ENCODE peak calls at places on chromosome X, in four cellular contexts. One of them, this sample, is unnamed.

GRCh38 chrX:125378205-125378604 is 58.5 kb downstream of the TEX13C start:
- DNase-seq in SK-N-SH: no peak
- DNase-seq in K562: no peak
- DNase-seq in GM12878: no peak
- DNase-seq in this sample: no peak

GRCh38 chrX:152343306-152343705 is 107.8 kb downstream of the GABRA3 start:
- DNase-seq in SK-N-SH: no peak
- DNase-seq in GM12878: no peak
- DNase-seq in K562: peak; percentile 4
- DNase-seq in this sample: no peak

GRCh38 chrX:73877687-73878086 is 314.7 kb downstream of the CHIC1 start:
- DNase-seq in K562: no peak
- DNase-seq in SK-N-SH: no peak
- DNase-seq in GM12878: no peak
- DNase-seq in this sample: no peak

GRCh38 chrX:39846460-39846859 is 251.3 kb downstream of the BCOR start:
- DNase-seq in GM12878: no peak
- DNase-seq in SK-N-SH: no peak
- DNase-seq in K562: no peak
- DNase-seq in this sample: no peak

GRCh38 chrX:119041175-119041574 is 31.6 kb upstream of the CT47C1 start:
- DNase-seq in GM12878: no peak
- DNase-seq in K562: peak; percentile 35
- DNase-seq in SK-N-SH: no peak
- DNase-seq in this sample: no peak

GRCh38 chrX:79415056-79415455 is 47.9 kb upstream of the ITM2A start:
- DNase-seq in SK-N-SH: no peak
- DNase-seq in GM12878: no peak
- DNase-seq in K562: no peak
- DNase-seq in this sample: no peak

GRCh38 chrX:140697618-140698017 is 11.9 kb upstream of the LINC00632 start:
- DNase-seq in SK-N-SH: no peak
- DNase-seq in GM12878: no peak
- DNase-seq in K562: no peak
- DNase-seq in this sample: no peak

GRCh38 chrX:13893826-13894225 is 76.9 kb upstream of the GPM6B start:
- DNase-seq in K562: no peak
- DNase-seq in SK-N-SH: no peak
- DNase-seq in GM12878: no peak
- DNase-seq in this sample: no peak

GRCh38 chrX:32877592-32877991 is 333.8 kb downstream of the DMD start:
- DNase-seq in K562: no peak
- DNase-seq in SK-N-SH: no peak
- DNase-seq in GM12878: no peak
- DNase-seq in this sample: no peak

GRCh38 chrX:132199941-132200340 is 19.3 kb downstream of the RAP2C start:
- DNase-seq in K562: no peak
- DNase-seq in GM12878: no peak
- DNase-seq in SK-N-SH: no peak
- DNase-seq in this sample: no peak

GRCh38 chrX:84710611-84711010 is 208.4 kb upstream of the HDX start:
- DNase-seq in SK-N-SH: no peak
- DNase-seq in GM12878: no peak
- DNase-seq in K562: no peak
- DNase-seq in this sample: no peak

GRCh38 chrX:47351706-47352105 is 18.7 kb upstream of the ZNF157 start:
- DNase-seq in GM12878: no peak
- DNase-seq in K562: no peak
- DNase-seq in SK-N-SH: no peak
- DNase-seq in this sample: no peak

GRCh38 chrX:105876658-105877057 is 54.3 kb downstream of the NRK start:
- DNase-seq in SK-N-SH: no peak
- DNase-seq in K562: no peak
- DNase-seq in GM12878: no peak
- DNase-seq in this sample: no peak

GRCh38 chrX:133923548-133923947 is 61.8 kb downstream of the GPC3 start:
- DNase-seq in GM12878: no peak
- DNase-seq in SK-N-SH: peak; percentile 15
- DNase-seq in K562: no peak
- DNase-seq in this sample: no peak

GRCh38 chrX:103726477-103726876 is 15.8 kb downstream of the TMEM31 start:
- DNase-seq in SK-N-SH: no peak
- DNase-seq in GM12878: no peak
- DNase-seq in K562: no peak
- DNase-seq in this sample: no peak

GRCh38 chrX:51336584-51336983 is 4.0 kb downstream of the NUDT10 start:
- DNase-seq in GM12878: no peak
- DNase-seq in SK-N-SH: peak; percentile 63
- DNase-seq in K562: peak; percentile 27
- DNase-seq in this sample: peak; percentile 10

GRCh38 chrX:137031039-137031438 is 2.8 kb downstream of the GPR101 start:
- DNase-seq in GM12878: no peak
- DNase-seq in SK-N-SH: no peak
- DNase-seq in K562: no peak
- DNase-seq in this sample: no peak

GRCh38 chrX:110004210-110004609 is 1.3 kb downstream of the TMEM164 start:
- DNase-seq in SK-N-SH: no peak
- DNase-seq in GM12878: no peak
- DNase-seq in K562: no peak
- DNase-seq in this sample: peak; percentile 14

GRCh38 chrX:46228389-46228788 is 316.8 kb downstream of the ZNF674 start:
- DNase-seq in K562: no peak
- DNase-seq in GM12878: no peak
- DNase-seq in SK-N-SH: no peak
- DNase-seq in this sample: no peak

GRCh38 chrX:17214962-17215361 is 160.0 kb upstream of the NHS start:
- DNase-seq in SK-N-SH: no peak
- DNase-seq in GM12878: no peak
- DNase-seq in K562: no peak
- DNase-seq in this sample: no peak

GRCh38 chrX:119755981-119756533 is 2.3 kb upstream of the SOWAHD start:
- DNase-seq in K562: no peak
- DNase-seq in GM12878: peak; percentile 85
- DNase-seq in SK-N-SH: no peak
- DNase-seq in this sample: no peak

GRCh38 chrX:110412971-110413726 is 54.5 kb downstream of the RTL9 start:
- DNase-seq in GM12878: no peak
- DNase-seq in K562: peak; percentile 83
- DNase-seq in SK-N-SH: peak; percentile 74
- DNase-seq in this sample: peak; percentile 73

GRCh38 chrX:31606796-31607195 is 535.0 kb upstream of the FTHL17 start:
- DNase-seq in SK-N-SH: no peak
- DNase-seq in K562: no peak
- DNase-seq in GM12878: no peak
- DNase-seq in this sample: no peak

GRCh38 chrX:101136235-101136634 is 38.2 kb downstream of the CENPI start:
- DNase-seq in GM12878: no peak
- DNase-seq in K562: no peak
- DNase-seq in SK-N-SH: no peak
- DNase-seq in this sample: no peak

GRCh38 chrX:119218198-119218597 is 17.9 kb upstream of the PGRMC1 start:
- DNase-seq in GM12878: no peak
- DNase-seq in K562: no peak
- DNase-seq in SK-N-SH: peak; percentile 38
- DNase-seq in this sample: no peak

GRCh38 chrX:45233541-45233940 is 32.9 kb upstream of the DIPK2B start:
- DNase-seq in SK-N-SH: no peak
- DNase-seq in K562: no peak
- DNase-seq in GM12878: no peak
- DNase-seq in this sample: no peak

GRCh38 chrX:25014366-25014838 is 1.4 kb downstream of the ARX start:
- DNase-seq in K562: no peak
- DNase-seq in SK-N-SH: no peak
- DNase-seq in GM12878: no peak
- DNase-seq in this sample: no peak

GRCh38 chrX:14398725-14399124 is 130.6 kb upstream of the GLRA2 start:
- DNase-seq in SK-N-SH: no peak
- DNase-seq in K562: no peak
- DNase-seq in GM12878: no peak
- DNase-seq in this sample: no peak

GRCh38 chrX:42714981-42715688 is 62.8 kb downstream of the PPP1R2C start:
- DNase-seq in K562: no peak
- DNase-seq in SK-N-SH: peak; percentile 25
- DNase-seq in GM12878: no peak
- DNase-seq in this sample: peak; percentile 58

GRCh38 chrX:108199691-108200090 is 108.1 kb downstream of the ATG4A start:
- DNase-seq in SK-N-SH: peak; percentile 23
- DNase-seq in GM12878: no peak
- DNase-seq in K562: peak; percentile 17
- DNase-seq in this sample: peak; percentile 18

GRCh38 chrX:106950381-106950780 is 30.2 kb downstream of the CLDN2 start:
- DNase-seq in SK-N-SH: no peak
- DNase-seq in K562: no peak
- DNase-seq in GM12878: no peak
- DNase-seq in this sample: no peak

GRCh38 chrX:41300758-41301437 is 33.1 kb upstream of the DDX3X start:
- DNase-seq in GM12878: no peak
- DNase-seq in K562: no peak
- DNase-seq in SK-N-SH: no peak
- DNase-seq in this sample: no peak

GRCh38 chrX:30313322-30313721 is 4.1 kb upstream of the NR0B1 start:
- DNase-seq in GM12878: no peak
- DNase-seq in SK-N-SH: no peak
- DNase-seq in K562: no peak
- DNase-seq in this sample: no peak

DNA sequence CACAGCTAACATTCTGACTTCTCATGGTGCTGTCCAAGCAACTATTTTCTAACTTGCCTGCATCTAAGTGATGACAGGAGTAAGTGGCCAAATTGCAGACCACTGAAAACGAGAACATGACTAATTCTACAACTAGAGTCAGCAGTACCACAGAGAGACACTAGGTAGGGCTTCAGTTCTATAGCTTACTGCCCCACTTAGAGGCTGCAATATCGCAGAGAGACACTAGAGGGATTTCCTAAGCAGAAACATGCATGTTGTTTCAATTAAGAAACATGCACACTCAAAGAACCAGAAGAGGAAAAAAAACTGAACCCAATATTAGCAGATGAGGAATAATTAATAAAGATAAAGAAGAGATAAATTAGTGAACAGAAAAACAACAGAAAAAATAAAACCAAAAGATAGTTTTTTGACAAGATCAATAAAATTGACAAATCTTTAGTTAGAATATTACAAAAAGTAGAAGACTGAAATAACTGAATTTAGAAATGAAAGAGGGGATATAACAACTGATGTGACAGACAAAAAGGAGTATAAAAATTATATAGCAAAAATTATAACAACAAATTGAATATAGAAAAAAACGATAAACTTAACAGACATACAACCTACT is 100.8 kb downstream of the SPIN4 start:
- DNase-seq in K562: peak; percentile 19
- DNase-seq in SK-N-SH: peak; percentile 42
- DNase-seq in GM12878: peak; percentile 60
- DNase-seq in this sample: peak; percentile 25
- TF ChIP-seq USF1 in K562: no peak
- TF ChIP-seq USF1 in SK-N-SH: no peak
- TF ChIP-seq USF1 in GM12878: no peak
- TF ChIP-seq USF1 in this sample: no peak

GRCh38 chrX:7552758-7553157 is 290.2 kb upstream of the VCX start:
- DNase-seq in SK-N-SH: no peak
- DNase-seq in GM12878: no peak
- DNase-seq in K562: no peak
- DNase-seq in this sample: no peak
- TF ChIP-seq USF1 in SK-N-SH: no peak
- TF ChIP-seq USF1 in GM12878: no peak
- TF ChIP-seq USF1 in K562: no peak
- TF ChIP-seq USF1 in this sample: no peak

DNA sequence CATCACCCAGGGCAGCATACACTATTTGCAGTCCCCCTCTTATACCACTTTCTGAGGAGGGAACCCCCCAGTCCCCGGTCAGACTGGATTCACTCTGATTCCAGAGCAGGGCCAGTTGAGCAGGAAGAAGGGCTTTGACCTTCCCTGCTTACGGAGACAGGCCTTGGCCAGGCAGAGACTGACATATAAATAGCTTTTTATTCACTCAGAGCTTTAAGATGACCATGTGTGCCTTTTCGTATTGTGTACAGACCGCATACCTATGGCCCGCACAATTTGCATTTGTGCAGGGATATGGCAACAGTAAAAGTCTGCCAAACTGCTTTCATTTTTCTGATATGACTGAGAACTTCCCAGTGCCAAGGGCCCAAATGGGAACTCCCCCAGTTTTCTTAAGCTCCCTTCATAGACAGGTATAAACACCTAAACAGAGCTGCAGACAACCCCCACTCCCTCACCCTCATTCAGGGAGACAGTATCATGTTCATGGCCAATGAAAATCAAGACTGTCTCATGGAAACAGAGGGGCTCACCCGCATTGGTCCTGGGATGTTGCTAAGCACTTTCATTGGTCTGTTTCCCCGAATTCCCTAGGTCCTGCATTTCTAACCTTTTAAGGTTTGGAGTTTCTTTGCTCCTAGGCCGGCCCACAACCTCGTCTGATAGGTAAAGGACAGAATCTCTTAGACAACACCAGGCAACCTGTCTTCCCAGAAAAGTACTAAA is 86.0 kb downstream of the RTL5 start:
- DNase-seq in SK-N-SH: peak; percentile 66
- DNase-seq in GM12878: no peak
- DNase-seq in K562: no peak
- DNase-seq in this sample: peak; percentile 41
- TF ChIP-seq USF1 in SK-N-SH: no peak
- TF ChIP-seq USF1 in GM12878: no peak
- TF ChIP-seq USF1 in K562: no peak
- TF ChIP-seq USF1 in this sample: no peak

GRCh38 chrX:10847333-10847732 is 226.9 kb upstream of the MID1 start:
- DNase-seq in GM12878: no peak
- DNase-seq in K562: no peak
- DNase-seq in SK-N-SH: no peak
- DNase-seq in this sample: no peak
- TF ChIP-seq USF1 in GM12878: no peak
- TF ChIP-seq USF1 in K562: no peak
- TF ChIP-seq USF1 in SK-N-SH: no peak
- TF ChIP-seq USF1 in this sample: no peak

DNA sequence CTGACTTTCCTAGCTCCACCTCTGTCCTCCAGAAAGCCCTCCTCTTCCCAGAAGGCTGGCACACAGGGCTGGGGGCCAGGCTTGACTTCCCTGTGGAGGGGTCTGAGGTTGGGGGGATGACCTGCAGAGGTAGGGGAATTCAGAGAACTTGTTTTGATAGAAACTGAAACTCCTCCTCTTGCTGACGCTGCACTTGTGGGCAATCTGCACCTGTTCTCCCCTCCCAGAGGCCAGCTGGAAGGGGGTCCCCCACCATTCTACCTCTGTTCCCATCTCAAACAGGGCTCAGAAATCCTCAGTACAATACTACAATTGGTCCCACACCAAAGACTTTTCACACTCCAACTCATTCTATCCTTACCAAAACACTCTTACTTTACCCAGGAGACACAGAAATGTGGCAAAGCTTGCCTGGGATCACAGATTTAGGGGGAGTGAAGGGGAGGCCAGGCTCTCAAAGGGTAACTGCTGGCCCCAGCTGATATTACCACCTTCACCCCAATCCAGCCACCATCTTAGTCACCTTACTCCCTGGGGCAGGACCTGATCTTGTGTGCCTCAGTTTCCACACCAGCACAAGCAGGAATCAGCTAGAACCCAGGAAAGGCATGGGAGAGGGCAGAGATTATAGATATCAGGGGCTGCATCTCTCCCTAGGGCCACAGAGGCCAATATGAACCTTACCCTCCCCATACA is 18.5 kb downstream of the OTUD5 start:
- DNase-seq in K562: no peak
- DNase-seq in SK-N-SH: no peak
- DNase-seq in GM12878: peak; percentile 84
- DNase-seq in this sample: no peak
- TF ChIP-seq USF1 in K562: no peak
- TF ChIP-seq USF1 in SK-N-SH: no peak
- TF ChIP-seq USF1 in GM12878: no peak
- TF ChIP-seq USF1 in this sample: no peak